ENCODE peak calls at places on chromosomes 5 and 9, in ten cellular contexts. U is uterus, X is OCI-LY7, P is psoas muscle, V is upper lobe of right lung, N is H9, F is AG04450, K is mesenchymal stem cell, I is lung, D is heart right ventricle. M is an unnamed sample. For H3K9me3, the result is how much of the 10 kb centered on the place peaks cover.

GRCh38 chr9:80692751-80693150 is 996.6 kb downstream of the TLE1 start:
- DNase-seq in U (no peak), X (no peak), P (no peak), V (no peak), N (no peak), F (no peak), K (no peak), I (no peak), D (no peak), M (no peak)

GRCh38 chr5:10690460-10690859 is 70.6 kb downstream of the DAP start:
- DNase-seq in U (no peak), X (no peak), P (no peak), V (no peak), N (no peak), F (no peak), K (no peak), I (no peak), D (no peak), M (no peak)

GRCh38 chr5:143593723-143594122 is 190.2 kb upstream of the NR3C1 start:
- DNase-seq in U (no peak), X (peak), P (no peak), V (no peak), N (no peak), F (no peak), K (no peak), I (no peak), D (no peak), M (no peak)

GRCh38 chr5:166880456-166880855 is 1411.0 kb upstream of the WWC1 start:
- DNase-seq in U (no peak), X (no peak), P (no peak), V (no peak), N (no peak), F (no peak), K (no peak), I (no peak), D (no peak), M (no peak)

GRCh38 chr5:118558871-118559270 is 429.5 kb downstream of the DTWD2 start:
- DNase-seq in U (no peak), X (no peak), P (no peak), V (no peak), N (no peak), F (no peak), K (no peak), I (no peak), D (no peak), M (no peak)

GRCh38 chr5:84494453-84494852 is 109.8 kb upstream of the EDIL3 start:
- DNase-seq in U (no peak), X (no peak), P (no peak), V (no peak), N (no peak), F (peak), K (peak), I (no peak), D (no peak), M (no peak)

GRCh38 chr5:143134900-143135299 is 268.6 kb downstream of the NR3C1 start:
- DNase-seq in U (no peak), X (no peak), P (no peak), V (no peak), N (no peak), F (no peak), K (no peak), I (no peak), D (no peak), M (no peak)

GRCh38 chr5:180908400-180908799 is 9.4 kb downstream of the BTNL8 start:
- DNase-seq in U (no peak), X (no peak), P (no peak), V (no peak), N (peak), F (no peak), K (no peak), I (no peak), D (no peak), M (no peak)

GRCh38 chr9:134880484-134881312 is at the start of gene FCN2:
- DNase-seq in U (no peak), X (no peak), P (no peak), V (no peak), N (no peak), F (no peak), K (no peak), I (no peak), D (no peak), M (peak)

GRCh38 chr5:141371572-141372475 is 1.8 kb downstream of the PCDHGB3 start:
- DNase-seq in U (no peak), X (no peak), P (no peak), V (no peak), N (no peak), F (no peak), K (no peak), I (no peak), D (no peak), M (no peak)

GRCh38 chr5:141374627-141375026 is 936 bp downstream of the PCDHGA6 start:
- DNase-seq in U (no peak), X (no peak), P (no peak), V (no peak), N (no peak), F (no peak), K (no peak), I (no peak), D (no peak), M (no peak)

GRCh38 chr5:141369994-141370848 is at the start of gene PCDHGB3:
- DNase-seq in U (no peak), X (peak), P (peak), V (no peak), N (peak), F (no peak), K (no peak), I (no peak), D (no peak), M (no peak)

DNA sequence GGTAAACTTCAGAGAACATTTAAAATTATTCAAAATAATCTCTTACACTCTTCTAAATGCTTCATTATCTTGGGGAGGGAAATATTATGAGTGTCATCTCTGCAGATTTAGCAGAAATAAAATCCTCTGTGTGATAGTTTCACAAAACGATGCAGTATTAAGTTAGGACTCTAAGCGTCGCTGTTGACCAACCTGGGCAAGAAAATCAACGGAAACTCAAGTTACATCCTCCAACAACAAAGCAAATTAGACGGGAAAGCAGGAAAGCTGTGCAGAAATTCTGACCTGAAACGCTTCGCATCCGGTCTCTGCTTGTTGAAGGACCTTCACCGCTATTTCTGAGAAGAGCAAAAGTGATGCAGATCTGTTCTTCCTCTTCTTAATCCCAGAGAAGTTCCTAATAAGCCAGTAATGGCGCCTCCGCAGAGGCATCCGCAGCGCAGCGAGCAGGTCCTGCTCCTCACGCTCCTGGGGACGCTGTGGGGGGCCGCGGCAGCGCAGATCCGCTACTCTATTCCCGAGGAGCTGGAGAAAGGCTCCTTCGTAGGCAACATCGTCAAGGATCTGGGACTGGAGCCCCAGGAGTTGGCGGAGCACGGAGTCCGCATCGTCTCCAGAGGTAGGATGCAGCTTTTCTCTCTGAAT is at the start of gene PCDHGA6:
- DNase-seq in U (no peak), X (peak), P (no peak), V (no peak), N (no peak), F (no peak), K (no peak), I (no peak), D (no peak), M (no peak)
- H3K9me3 ChIP-seq in U (under half), X (under half), P (under half), V (under half), N (under half), F (half or more), K (half or more), I (under half), D (under half), M (half or more)

GRCh38 chr5:144638802-144639201 is 468.1 kb downstream of the KCTD16 start:
- DNase-seq in U (no peak), X (no peak), P (no peak), V (no peak), N (no peak), F (no peak), K (no peak), I (no peak), D (no peak), M (no peak)

DNA sequence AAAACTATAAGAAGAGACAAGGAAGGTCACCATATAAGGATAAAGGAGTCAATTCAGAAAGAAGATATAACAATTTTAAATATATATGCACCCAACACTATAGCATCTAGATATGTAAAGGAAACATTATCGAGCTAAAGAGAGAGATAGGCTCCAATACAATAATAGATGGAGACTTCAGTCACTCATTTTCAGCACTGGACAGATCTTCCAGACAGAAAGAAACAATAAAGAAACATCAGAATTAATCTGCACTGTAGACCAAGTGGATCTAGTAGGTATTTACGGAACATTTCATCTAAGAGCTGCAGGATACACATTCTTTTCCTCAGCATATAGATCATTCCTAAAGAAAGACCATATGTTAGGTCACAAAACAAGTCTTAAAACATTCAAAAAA is 463.5 kb downstream of the KCTD16 start:
- DNase-seq in U (no peak), X (no peak), P (no peak), V (no peak), N (no peak), F (no peak), K (no peak), I (no peak), D (no peak), M (no peak)
- H3K9me3 ChIP-seq in U (under half), X (under half), P (under half), V (under half), N (under half), F (under half), K (under half), I (under half), D (under half), M (under half)

DNA sequence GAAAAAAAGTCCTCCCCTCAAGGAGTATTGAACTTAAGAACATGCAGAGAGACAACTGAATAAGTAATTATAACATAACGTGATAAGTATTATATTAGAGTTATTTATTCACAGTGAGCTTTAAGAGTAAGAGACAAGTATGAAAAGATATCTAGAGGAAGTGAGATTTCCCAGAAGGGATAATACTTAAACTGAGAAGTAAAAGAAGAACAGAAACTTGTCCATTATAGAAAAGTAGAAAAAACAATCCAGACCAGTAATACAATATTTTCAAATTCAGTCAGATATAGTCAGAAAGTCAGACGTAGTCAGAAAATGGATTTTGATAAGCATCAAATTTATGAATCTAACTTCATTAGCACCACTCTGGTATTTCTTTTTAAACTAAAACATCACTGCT is 613.0 kb upstream of the CCNG1 start:
- DNase-seq in U (no peak), X (no peak), P (no peak), V (no peak), N (no peak), F (no peak), K (no peak), I (no peak), D (no peak), M (no peak)
- H3K9me3 ChIP-seq in U (under half), X (under half), P (under half), V (under half), N (under half), F (under half), K (under half), I (under half), D (under half), M (under half)

DNA sequence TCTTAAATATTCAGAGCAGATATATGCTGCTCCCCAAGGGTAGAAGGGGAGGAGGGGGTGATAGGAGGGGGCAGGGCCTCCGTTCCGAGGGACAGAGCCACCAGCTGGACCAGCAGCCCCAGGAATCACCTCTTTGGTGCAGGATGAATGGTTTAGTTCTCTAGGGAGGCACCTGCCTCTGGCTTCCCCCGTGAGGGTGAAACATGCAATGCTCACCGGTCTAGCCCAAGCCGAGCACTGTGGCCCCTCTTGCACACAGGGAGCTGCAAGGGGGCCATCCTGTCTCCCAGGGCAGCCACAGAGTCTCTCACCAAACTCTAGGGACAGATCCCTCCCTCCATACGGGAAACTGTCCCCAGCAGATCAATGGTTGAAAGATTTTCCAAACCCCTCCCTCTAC is 163.7 kb downstream of the DAB2IP start:
- DNase-seq in U (no peak), X (no peak), P (no peak), V (no peak), N (no peak), F (no peak), K (no peak), I (no peak), D (no peak), M (no peak)
- H3K9me3 ChIP-seq in U (under half), X (under half), P (under half), V (under half), N (under half), F (under half), K (under half), I (under half), D (under half), M (under half)

GRCh38 chr9:103410059-103410458 is 414.9 kb downstream of the CYLC2 start:
- DNase-seq in U (no peak), X (no peak), P (no peak), V (no peak), N (no peak), F (no peak), K (no peak), I (no peak), D (no peak), M (no peak)
- H3K9me3 ChIP-seq in U (under half), X (under half), P (under half), V (under half), N (under half), F (under half), K (under half), I (under half), D (under half), M (under half)

DNA sequence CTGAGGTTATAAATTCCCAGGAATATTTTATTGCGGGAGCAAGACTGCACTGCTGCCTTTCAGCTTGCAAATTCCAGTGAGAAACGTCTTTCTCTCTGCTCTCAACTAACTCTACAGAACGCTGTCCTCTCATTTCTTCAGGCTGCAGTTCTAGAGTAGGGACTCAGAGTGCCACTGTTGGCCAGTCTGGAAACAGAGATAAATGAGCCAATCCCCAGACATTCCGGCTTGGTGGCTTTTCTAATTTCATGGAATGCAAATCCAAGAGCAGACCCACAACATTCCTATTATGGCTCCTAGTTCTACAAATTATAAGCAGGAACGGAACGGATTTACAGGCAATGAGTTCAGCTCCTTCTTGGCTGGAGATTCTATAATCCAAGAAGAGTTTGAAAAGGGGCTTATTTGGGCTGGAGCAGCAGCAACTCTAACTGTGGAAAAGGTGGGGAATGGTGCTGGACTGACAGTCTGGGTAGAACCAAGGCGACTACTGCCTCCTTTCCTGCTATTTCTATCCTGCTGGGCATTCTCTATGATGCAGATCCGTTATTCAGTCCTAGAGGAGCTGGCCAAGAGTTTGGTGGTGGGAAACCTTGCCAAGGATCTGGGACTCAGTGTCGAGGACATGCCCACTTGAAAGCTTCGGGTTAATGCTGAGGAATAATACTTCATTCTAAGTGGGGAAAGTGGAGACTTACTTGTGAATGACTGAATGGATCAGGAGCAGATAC is 9.3 kb downstream of the PCDHGA12 start:
- DNase-seq in U (no peak), X (no peak), P (no peak), V (no peak), N (no peak), F (no peak), K (no peak), I (no peak), D (no peak), M (no peak)
- H3K9me3 ChIP-seq in U (under half), X (under half), P (under half), V (under half), N (under half), F (under half), K (under half), I (under half), D (under half), M (half or more)

DNA sequence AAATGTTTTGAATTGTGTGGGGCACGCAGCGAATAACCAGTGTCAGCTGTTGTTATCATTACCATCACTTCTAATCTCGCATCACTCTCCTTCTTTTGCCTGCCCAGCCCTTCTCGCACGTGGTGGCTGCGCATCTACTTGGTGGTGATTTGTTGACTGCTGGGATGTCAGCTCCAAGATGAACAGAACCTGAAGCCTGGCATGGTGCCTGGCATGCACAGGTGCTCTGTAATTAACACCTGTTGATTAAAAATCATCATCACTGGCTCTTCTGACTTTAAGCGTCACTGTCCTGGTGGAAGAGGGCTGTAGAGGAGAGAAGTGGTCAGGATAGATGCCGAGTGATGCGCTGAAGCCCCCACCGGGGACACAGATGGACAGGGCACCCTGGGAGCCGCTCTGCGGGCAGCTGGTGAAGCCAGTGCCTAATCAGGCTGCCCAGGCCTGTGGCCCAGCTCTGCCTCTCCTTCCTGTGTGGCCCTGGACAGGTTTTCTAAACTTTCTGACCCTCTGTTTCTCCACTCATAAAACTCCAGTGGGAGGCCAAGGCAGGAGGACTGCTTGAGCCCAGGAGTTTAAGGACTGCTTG is 86.2 kb downstream of the C5orf15 start:
- DNase-seq in U (no peak), X (no peak), P (peak), V (peak), N (no peak), F (no peak), K (no peak), I (no peak), D (no peak), M (no peak)
- H3K9me3 ChIP-seq in U (under half), X (under half), P (under half), V (under half), N (under half), F (under half), K (under half), I (under half), D (under half), M (under half)

GRCh38 chr5:69148981-69149675 is 17.8 kb upstream of the CCNB1 start:
- DNase-seq in U (no peak), X (no peak), P (no peak), V (no peak), N (no peak), F (no peak), K (no peak), I (no peak), D (no peak), M (no peak)
- H3K9me3 ChIP-seq in U (under half), X (under half), P (under half), V (under half), N (under half), F (under half), K (under half), I (under half), D (under half), M (under half)

M was measured in vagina.